ENCODE peak calls at places on chromosomes 3 and 15, in five cellular contexts. L, R, K, W and H are unnamed samples.

GRCh38 chr3:141996437-141996836 is 120.0 kb downstream of the ATP1B3 start:
- DNase-seq in R (no peak), W (no peak), K (no peak), L (no peak), H (no peak)

GRCh38 chr3:17290894-17291293 is 406.1 kb downstream of the PLCL2 start:
- DNase-seq in W (no peak), L (no peak), K (no peak), R (no peak), H (no peak)

GRCh38 chr15:67931861-67932260 is 92.0 kb upstream of the RNU6-1 start:
- DNase-seq in L (no peak), W (no peak), K (peak), R (no peak), H (peak)

GRCh38 chr15:63405159-63405558 is 23.5 kb upstream of the CA12 start:
- DNase-seq in L (no peak), W (no peak), R (no peak), K (no peak), H (no peak)

GRCh38 chr15:98518823-98519561 is 129.3 kb upstream of the IGF1R start:
- DNase-seq in L (no peak), W (peak), K (peak), R (peak), H (peak)

GRCh38 chr15:80526556-80527340 is 122.6 kb downstream of the ARNT2 start:
- DNase-seq in W (no peak), R (no peak), K (peak), L (no peak), H (no peak)

GRCh38 chr3:8736436-8736835 is 2.8 kb downstream of the CAV3 start:
- DNase-seq in R (no peak), K (no peak), L (no peak), W (no peak), H (no peak)

GRCh38 chr15:101242160-101242998 is 9.5 kb downstream of the CHSY1 start:
- DNase-seq in R (no peak), L (no peak), W (no peak), K (peak), H (no peak)

GRCh38 chr3:181913254-181913653 is 201.5 kb downstream of the SOX2 start:
- DNase-seq in L (no peak), W (no peak), R (peak), K (peak), H (peak)

GRCh38 chr3:181915556-181915955 is 203.8 kb downstream of the SOX2 start:
- DNase-seq in L (no peak), R (no peak), W (no peak), K (no peak), H (no peak)

GRCh38 chr3:181912384-181912783 is 200.7 kb downstream of the SOX2 start:
- DNase-seq in K (no peak), R (no peak), W (no peak), L (no peak), H (no peak)

GRCh38 chr3:181919375-181919774 is 207.7 kb downstream of the SOX2 start:
- DNase-seq in L (no peak), R (no peak), K (no peak), W (no peak), H (peak)

GRCh38 chr3:181916018-181916417 is 204.3 kb downstream of the SOX2 start:
- DNase-seq in L (no peak), K (no peak), R (no peak), W (no peak), H (no peak)
- H3K27ac ChIP-seq in L (no peak), K (no peak), R (no peak), W (no peak), H (peak)

DNA sequence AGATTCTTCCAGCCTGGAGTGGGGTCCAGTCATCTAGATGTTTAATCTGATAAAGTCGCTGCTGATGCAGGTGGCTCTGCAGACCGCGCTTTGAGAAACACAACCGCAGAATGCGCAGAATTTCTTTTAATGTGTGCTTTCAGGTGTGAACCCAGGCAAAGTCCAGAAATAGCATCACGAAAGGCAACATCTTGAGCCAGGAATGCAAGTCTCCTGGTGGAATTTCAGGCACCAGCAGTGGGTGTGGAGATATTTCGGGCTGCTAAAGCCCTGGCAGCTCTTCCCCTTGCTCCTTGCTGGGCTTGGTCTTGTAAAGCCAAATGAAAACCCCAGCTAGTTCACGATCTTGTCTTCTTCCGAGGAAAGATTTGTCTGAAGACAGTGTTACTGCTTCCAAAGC is 67.3 kb upstream of the SLC25A26 start:
- DNase-seq in R (no peak), K (peak), L (no peak), W (no peak), H (peak)
- H3K4me3 ChIP-seq in R (no peak), K (peak), L (peak), W (no peak), H (peak)

GRCh38 chr3:177210744-177211502 is 13.6 kb upstream of the TBL1XR1 start:
- DNase-seq in W (no peak), K (no peak), L (no peak), R (peak), H (no peak)
- H3K27ac ChIP-seq in W (peak), K (no peak), L (no peak), R (peak), H (no peak)

DNA sequence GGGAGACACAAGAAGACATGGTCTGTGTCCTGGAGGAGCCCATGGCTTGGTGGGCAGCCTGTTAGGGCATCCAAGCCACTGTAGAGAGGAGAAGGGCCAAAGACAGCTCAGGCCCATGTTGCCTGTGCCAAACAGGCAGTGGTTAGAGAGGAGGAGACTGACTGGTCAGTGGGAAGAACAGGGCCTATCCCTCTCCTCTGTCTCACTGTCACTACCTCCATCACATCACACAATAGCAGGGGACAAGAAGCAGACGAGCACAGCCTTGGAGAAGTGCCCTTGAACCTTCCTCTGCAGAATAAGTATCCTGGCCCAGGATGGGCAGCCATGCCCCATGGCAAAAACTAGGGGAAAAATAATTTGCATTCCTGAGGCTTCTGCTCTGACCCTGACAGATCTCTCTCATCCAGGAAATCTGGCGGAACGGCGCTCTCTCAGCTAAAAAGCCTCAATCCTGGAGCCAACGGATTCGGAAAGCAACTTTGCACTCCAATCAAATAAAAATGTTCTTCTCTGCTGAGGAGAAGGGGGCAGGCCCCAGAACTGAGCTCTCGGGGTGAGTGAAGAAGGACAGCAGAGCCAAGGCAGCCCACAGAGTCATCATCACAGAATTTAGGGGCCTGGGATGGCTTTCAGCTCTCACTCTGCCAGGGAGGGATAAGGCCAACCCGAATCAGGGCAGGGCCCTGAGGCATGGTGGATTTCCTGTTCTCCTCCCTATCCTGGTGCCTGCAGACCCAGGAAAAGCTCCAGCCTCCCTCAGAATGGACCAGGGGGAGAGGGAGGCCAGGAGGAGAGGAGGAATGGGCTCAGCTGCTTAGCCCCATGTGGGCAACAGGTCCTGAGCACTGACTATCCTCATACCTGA is 1.6 kb downstream of the SHF start:
- DNase-seq in K (peak), L (no peak), W (no peak), R (no peak), H (no peak)
- H3K4me3 ChIP-seq in K (no peak), L (peak), W (no peak), R (peak), H (no peak)

GRCh38 chr3:46096336-46096735 is 69.1 kb upstream of the XCR1 start:
- DNase-seq in W (no peak), L (no peak), K (peak), R (no peak), H (no peak)

GRCh38 chr3:46095307-46095706 is 68.0 kb upstream of the XCR1 start:
- DNase-seq in K (no peak), R (no peak), W (no peak), L (no peak), H (no peak)

GRCh38 chr3:46093327-46093932 is 66.1 kb upstream of the XCR1 start:
- DNase-seq in W (no peak), K (no peak), L (no peak), R (no peak), H (no peak)

GRCh38 chr3:46092704-46093085 is 65.4 kb upstream of the XCR1 start:
- DNase-seq in L (no peak), K (no peak), W (no peak), R (no peak), H (no peak)

GRCh38 chr3:46094506-46094905 is 67.2 kb upstream of the XCR1 start:
- DNase-seq in R (no peak), W (no peak), L (no peak), K (no peak), H (no peak)
- H3K27ac ChIP-seq in R (no peak), W (no peak), L (no peak), K (no peak), H (no peak)

GRCh38 chr3:58656631-58657030 is 9.9 kb downstream of the FAM3D start:
- DNase-seq in L (no peak), R (no peak), W (no peak), K (no peak), H (no peak)
- H3K4me3 ChIP-seq in L (no peak), R (no peak), W (no peak), K (no peak), H (no peak)

GRCh38 chr15:55407949-55408766 is at the start of the genes CCPG1 and PIERCE2:
- DNase-seq in R (peak), K (peak), L (peak), W (peak), H (peak)
- H3K27ac ChIP-seq in R (peak), K (peak), L (peak), W (peak), H (peak)

GRCh38 chr15:81752149-81752942 is 293.5 kb downstream of the MEX3B start:
- DNase-seq in W (peak), R (peak), K (no peak), L (peak), H (peak)
- H3K4me3 ChIP-seq in W (no peak), R (no peak), K (no peak), L (no peak), H (no peak)